ENCODE peak calls at places on chromosome 4, in eight cellular contexts. T is skeletal muscle cell; P is iris pigment epithelial cell; H is activated CD8-positive, alpha-beta T cell treated with anti-CD3 and anti-CD28 coated beads, Interleukin-2, amount 10 ng/mL, durations not matched to agents 7 days and 5 days; J is cardiac fibroblast; X is neural progenitor cell; A is astrocyte of the spinal cord; K is activated CD8-positive, alpha-beta memory T cell treated with anti-CD3 and anti-CD28 coated beads, Interleukin-2, amount 50 U/mL, for 48 hours. U is an unnamed sample.
A peak's percentile ranks its signal among the peaks of the same experiment; 100 is the strongest.

GRCh38 chr4:72767903-72768817 is 199.1 kb upstream of the ADAMTS3 start:
- DNase-seq in K (no peak), T (peak; percentile 56), P (peak; percentile 97), A (peak; percentile 84), X (no peak), H (no peak), J (peak; percentile 97), U (no peak)

GRCh38 chr4:23290656-23291055 is 597.9 kb downstream of the GBA3 start:
- DNase-seq in P (no peak), A (peak; percentile 0), J (peak; percentile 10), H (no peak), T (no peak), K (no peak), X (no peak), U (no peak)

GRCh38 chr4:38101563-38101962 is 141.4 kb downstream of the PTTG2 start:
- DNase-seq in P (peak; percentile 44), X (no peak), H (no peak), J (peak; percentile 24), K (no peak), A (no peak), T (no peak), U (no peak)

GRCh38 chr4:188030401-188030800 is 34.8 kb downstream of the ZFP42 start:
- DNase-seq in K (no peak), J (no peak), X (no peak), P (no peak), H (no peak), A (no peak), T (no peak), U (no peak)

GRCh38 chr4:110163327-110164070 is 34.9 kb downstream of the ELOVL6 start:
- DNase-seq in P (peak; percentile 87), A (peak; percentile 72), T (peak; percentile 16), X (no peak), J (peak; percentile 86), K (no peak), H (no peak), U (no peak)

GRCh38 chr4:125389713-125390112 is 75.0 kb downstream of the FAT4 start:
- DNase-seq in T (peak; percentile 92), H (no peak), J (peak; percentile 97), P (peak; percentile 95), A (peak; percentile 93), K (no peak), X (no peak), U (no peak)

GRCh38 chr4:42397256-42397634 is at the start of gene SHISA3:
- DNase-seq in A (peak; percentile 17), T (no peak), X (peak; percentile 69), K (no peak), J (peak; percentile 48), H (peak; percentile 62), P (peak; percentile 17), U (no peak)

GRCh38 chr4:39631700-39632079 is 7.0 kb downstream of the SMIM14 start:
- DNase-seq in J (no peak), P (no peak), X (no peak), K (no peak), A (no peak), H (no peak), T (no peak), U (no peak)

GRCh38 chr4:156971623-156972369 is at the start of gene PDGFC:
- DNase-seq in T (no peak), X (peak; percentile 92), J (peak; percentile 74), A (peak; percentile 83), H (no peak), K (peak; percentile 48), P (peak; percentile 85), U (peak; percentile 25)

GRCh38 chr4:172791841-172792240 is 376.8 kb upstream of the GALNT7 start:
- DNase-seq in T (no peak), K (no peak), P (no peak), X (no peak), J (no peak), A (no peak), H (no peak), U (no peak)

GRCh38 chr4:184792334-184792733 is 33.4 kb downstream of the ACSL1 start:
- DNase-seq in A (peak; percentile 50), P (peak; percentile 76), J (no peak), K (no peak), X (no peak), H (no peak), T (no peak), U (no peak)

GRCh38 chr4:146193628-146194027 is 18.1 kb downstream of the LSM6 start:
- DNase-seq in H (no peak), K (no peak), X (no peak), A (no peak), T (no peak), J (no peak), P (no peak), U (no peak)

GRCh38 chr4:134747108-134747805 is 545.7 kb upstream of the PABPC4L start:
- DNase-seq in T (no peak), X (no peak), P (peak; percentile 2), J (no peak), A (no peak), K (no peak), H (no peak), U (no peak)

GRCh38 chr4:132767901-132768300 is 381.2 kb upstream of the PCDH10 start:
- DNase-seq in K (no peak), T (no peak), A (no peak), X (no peak), J (no peak), P (no peak), H (no peak), U (no peak)

GRCh38 chr4:88998941-88999340 is 58.0 kb downstream of the FAM13A start:
- DNase-seq in K (no peak), T (no peak), H (no peak), X (no peak), A (no peak), J (no peak), P (no peak), U (no peak)